ENCODE peak calls at places on chromosomes 16 and 17, in four cellular contexts. K is GM12878, M is K562, P is HepG2. Y is an unnamed sample.

GRCh38 chr16:87791295-87792204 is 25.8 kb upstream of the KLHDC4 start:
- DNase-seq in K (no peak), M (no peak), P (no peak), Y (no peak)

GRCh38 chr17:48121921-48122650 is 14.5 kb downstream of the SNX11 start:
- DNase-seq in K (no peak), M (no peak), P (no peak), Y (no peak)

GRCh38 chr16:75424096-75424762 is 9.1 kb downstream of the CFDP1 start:
- DNase-seq in K (no peak), M (no peak), P (peak), Y (no peak)

GRCh38 chr16:89586853-89587252 is 11.3 kb downstream of the CPNE7 start:
- DNase-seq in K (no peak), M (peak), P (no peak), Y (no peak)

GRCh38 chr17:57455063-57455914 is 199.0 kb downstream of the MSI2 start:
- DNase-seq in K (peak), M (no peak), P (no peak), Y (no peak)

GRCh38 chr17:47280072-47280811 is 26.6 kb downstream of the ITGB3 start:
- DNase-seq in K (no peak), M (no peak), P (no peak), Y (no peak)

GRCh38 chr17:11885051-11885450 is 112.2 kb downstream of the ZNF18 start:
- DNase-seq in K (no peak), M (no peak), P (no peak), Y (no peak)

GRCh38 chr17:79020631-79021301 is 3.2 kb upstream of the C1QTNF1 start:
- DNase-seq in K (no peak), M (no peak), P (no peak), Y (no peak)

GRCh38 chr17:40458851-40459482 is 15.7 kb downstream of the IGFBP4 start:
- DNase-seq in K (no peak), M (no peak), P (no peak), Y (no peak)

GRCh38 chr17:7034955-7035590 is 742 bp upstream of the SLC16A13 start:
- DNase-seq in K (no peak), M (no peak), P (no peak), Y (no peak)

GRCh38 chr17:80969030-80969673 is 22.5 kb upstream of the CHMP6 start:
- DNase-seq in K (no peak), M (peak), P (no peak), Y (no peak)

GRCh38 chr17:4499431-4500187 is 928 bp downstream of the SPNS2 start:
- DNase-seq in K (no peak), M (peak), P (no peak), Y (peak)

GRCh38 chr16:22014271-22014873 is 6.5 kb downstream of the MOSMO start:
- DNase-seq in K (no peak), M (no peak), P (no peak), Y (no peak)

GRCh38 chr16:17803625-17804410 is 333.1 kb upstream of the XYLT1 start:
- DNase-seq in K (no peak), M (no peak), P (no peak), Y (no peak)

GRCh38 chr16:5006348-5007193 is 27.2 kb downstream of the NAGPA start:
- DNase-seq in K (no peak), M (no peak), P (no peak), Y (no peak)

GRCh38 chr16:183005-183404 is 2.7 kb downstream of the HBQ1 start:
- DNase-seq in K (no peak), M (no peak), P (no peak), Y (no peak)

GRCh38 chr16:88444826-88445582 is 8.1 kb upstream of the ZFPM1 start:
- DNase-seq in K (no peak), M (no peak), P (no peak), Y (no peak)

GRCh38 chr16:19513377-19514053 is 8.4 kb downstream of the GDE1 start:
- DNase-seq in K (no peak), M (no peak), P (no peak), Y (no peak)

GRCh38 chr17:16484445-16485169 is 7.4 kb downstream of the LRRC75A start:
- DNase-seq in K (no peak), M (no peak), P (no peak), Y (peak)

GRCh38 chr17:72373910-72374741 is 253.3 kb downstream of the SOX9 start:
- DNase-seq in K (no peak), M (no peak), P (no peak), Y (no peak)

GRCh38 chr16:13307861-13308260 is 406.5 kb downstream of the SHISA9 start:
- DNase-seq in K (no peak), M (no peak), P (no peak), Y (no peak)

GRCh38 chr17:386145-386876 is 33.7 kb upstream of the RPH3AL start:
- DNase-seq in K (no peak), M (peak), P (peak), Y (peak)

GRCh38 chr16:71540-72341 is 690 bp downstream of the RHBDF1 start:
- DNase-seq in K (no peak), M (peak), P (peak), Y (peak)

GRCh38 chr16:84059946-84060901 is 17.6 kb upstream of the SLC38A8 start:
- DNase-seq in K (no peak), M (no peak), P (no peak), Y (no peak)

GRCh38 chr16:31301708-31302400 is 42.1 kb downstream of the ITGAM start:
- DNase-seq in K (no peak), M (peak), P (no peak), Y (peak)

GRCh38 chr16:7086842-7087616 is 245.6 kb upstream of the RBFOX1 start:
- DNase-seq in K (no peak), M (no peak), P (peak), Y (peak)

GRCh38 chr17:82212331-82213250 is at the start of gene CCDC57:
- DNase-seq in K (no peak), M (peak), P (peak), Y (peak)
- TF ChIP-seq JUNB in K (no peak), M (no peak), P (no peak), Y (no peak)

GRCh38 chr17:10058924-10059683 is 139.3 kb downstream of the GAS7 start:
- DNase-seq in K (peak), M (no peak), P (no peak), Y (no peak)
- H3K4me2 ChIP-seq in K (peak), M (no peak), P (no peak), Y (no peak)

GRCh38 chr17:2093349-2093748 is 38.4 kb downstream of the HIC1 start:
- DNase-seq in K (no peak), M (no peak), P (no peak), Y (no peak)

GRCh38 chr17:2092253-2092652 is 37.4 kb downstream of the HIC1 start:
- DNase-seq in K (no peak), M (no peak), P (no peak), Y (peak)

GRCh38 chr17:2090210-2090641 is 35.3 kb downstream of the HIC1 start:
- DNase-seq in K (no peak), M (no peak), P (no peak), Y (no peak)

GRCh38 chr17:2089021-2089422 is 34.1 kb downstream of the HIC1 start:
- DNase-seq in K (no peak), M (peak), P (no peak), Y (no peak)

DNA sequence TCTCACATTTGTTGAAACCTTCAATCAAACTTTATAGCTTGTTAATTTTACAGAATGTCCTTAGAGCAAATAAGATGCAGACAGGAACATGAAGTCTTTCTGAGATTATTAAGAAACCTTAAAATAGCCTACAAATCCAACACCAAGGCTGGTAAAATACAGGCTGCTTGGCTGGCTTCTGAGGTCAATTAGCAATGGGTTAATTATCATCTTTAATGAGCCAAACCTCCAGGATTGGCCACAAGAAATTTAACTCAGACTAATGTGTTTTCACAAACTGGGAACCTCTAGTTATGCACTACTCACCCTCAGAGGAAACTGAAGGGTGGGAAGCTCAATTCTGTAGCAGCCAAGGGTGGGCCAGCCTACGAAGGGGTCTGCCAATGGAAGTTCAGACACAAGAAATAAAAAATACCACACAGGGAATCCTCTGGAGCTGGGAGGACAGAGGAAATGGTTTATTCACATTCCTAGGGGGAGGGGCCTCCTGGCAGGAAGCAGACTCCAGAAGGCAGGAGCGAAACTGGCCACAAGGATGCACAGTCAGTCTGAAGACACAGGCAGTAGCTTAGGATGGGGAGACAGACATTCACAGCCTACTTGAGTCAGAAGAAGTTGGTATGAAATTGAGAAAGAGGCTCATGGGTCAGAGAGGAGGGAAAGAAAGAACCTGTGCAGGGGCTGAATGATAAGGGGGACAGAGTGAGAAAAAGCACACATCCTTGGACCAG is 36.1 kb downstream of the HIC1 start:
- DNase-seq in K (no peak), M (peak), P (no peak), Y (peak)
- TF ChIP-seq POLR2AphosphoS5 in K (no peak), M (no peak), P (no peak), Y (no peak)

DNA sequence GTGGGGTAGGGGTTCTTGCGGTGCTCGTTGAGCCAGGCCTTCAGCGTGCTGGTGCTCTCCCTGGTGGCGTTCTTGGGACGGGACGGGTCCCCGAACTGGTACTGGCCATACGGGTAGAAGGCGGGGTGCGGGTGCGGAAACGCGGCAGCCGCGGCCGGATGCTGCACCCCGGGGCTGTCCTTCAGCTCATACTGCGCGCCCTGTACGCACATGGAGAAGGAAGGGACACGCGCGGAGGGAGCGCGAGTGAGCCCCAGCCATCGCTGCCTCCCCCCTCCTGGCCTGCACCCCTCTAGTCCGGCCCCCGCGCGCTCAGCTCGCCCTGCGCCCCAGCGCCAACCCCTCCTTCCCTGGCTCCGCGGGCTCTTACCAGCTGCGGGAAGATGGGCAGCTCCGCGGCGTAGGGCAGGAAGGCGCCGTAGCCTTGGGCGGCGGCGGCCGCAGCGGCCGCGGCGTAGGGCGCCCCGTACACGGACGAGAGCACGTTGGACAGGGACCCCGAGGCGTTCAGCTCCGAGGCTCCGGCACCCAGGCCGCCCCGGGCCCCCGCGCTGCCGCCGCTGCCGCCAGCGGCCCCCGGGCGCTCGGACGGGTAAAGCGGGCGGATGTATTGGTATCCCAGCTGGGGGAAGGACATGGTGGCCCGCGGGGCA is 1.0 kb downstream of the IRX3 start:
- DNase-seq in K (no peak), M (no peak), P (peak), Y (peak)
- TF ChIP-seq JUNB in K (no peak), M (no peak), P (no peak), Y (no peak)

DNA sequence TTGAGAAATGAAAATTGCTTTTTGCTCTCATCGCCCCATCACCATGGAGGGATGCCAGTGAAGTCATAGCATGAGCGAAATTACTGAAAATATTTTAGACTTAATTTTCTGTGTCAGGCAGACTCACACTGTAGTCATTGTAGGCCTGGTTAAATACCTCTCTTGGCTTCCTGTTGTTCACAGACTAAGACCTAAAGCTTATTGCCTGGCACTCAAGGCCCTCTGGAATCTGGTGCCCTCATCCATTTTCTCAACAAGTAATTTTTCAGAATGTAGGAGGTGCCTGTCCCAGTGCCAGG is 490.3 kb upstream of the CDH5 start:
- DNase-seq in K (no peak), M (no peak), P (no peak), Y (no peak)
- H3K4me2 ChIP-seq in K (no peak), M (no peak), P (no peak), Y (no peak)

DNA sequence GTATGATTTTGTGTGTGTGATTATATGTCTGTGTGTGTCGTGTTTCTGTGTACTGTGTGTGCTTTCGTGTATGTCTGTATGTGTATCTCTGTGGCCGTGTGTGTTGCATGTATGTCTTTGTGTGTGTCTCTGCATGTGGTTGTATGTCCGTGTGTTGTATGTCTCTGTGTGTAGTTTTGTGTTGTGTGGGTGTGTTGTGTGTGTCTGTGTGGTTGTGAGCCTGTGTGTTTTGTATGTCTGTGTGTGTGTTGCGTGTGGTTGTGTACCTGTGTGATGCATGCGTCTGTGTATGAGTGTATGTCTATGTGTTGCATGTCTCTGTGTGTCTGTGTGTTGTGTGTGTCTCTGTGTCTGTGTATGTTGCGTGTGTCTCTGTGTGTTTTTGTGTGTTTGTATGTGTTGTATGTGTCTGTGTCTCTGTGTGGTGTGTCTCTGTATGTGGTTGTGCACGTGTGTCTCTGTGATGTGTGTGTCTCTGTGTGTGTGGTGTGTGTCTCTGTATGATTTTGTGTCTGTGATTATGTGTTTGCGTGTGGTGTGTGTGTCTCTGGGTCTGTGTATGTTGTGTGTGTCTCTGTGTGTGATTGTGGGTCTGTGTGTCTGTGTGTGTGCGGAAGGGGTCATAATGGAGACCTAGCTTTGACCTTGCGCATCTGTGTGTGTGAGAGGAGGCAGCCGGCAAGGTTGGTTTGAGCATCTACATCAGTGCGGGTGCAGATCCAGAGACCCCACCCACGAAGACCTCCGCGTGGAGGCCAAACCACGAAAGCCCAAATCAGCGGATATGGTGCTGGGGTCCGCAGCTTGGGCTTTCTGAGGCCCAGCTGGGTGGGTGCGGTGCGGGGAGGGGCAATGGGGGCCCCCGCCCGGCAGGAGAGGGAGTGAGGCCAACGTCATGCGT is 212.6 kb upstream of the GSE1 start:
- DNase-seq in K (no peak), M (no peak), P (no peak), Y (no peak)
- TF ChIP-seq POLR2AphosphoS5 in K (no peak), M (no peak), P (no peak), Y (no peak)

GRCh38 chr17:75246404-75246803 is 15.0 kb downstream of the GGA3 start:
- DNase-seq in K (no peak), M (no peak), P (no peak), Y (no peak)
- TF ChIP-seq JUNB in K (no peak), M (no peak), P (no peak), Y (no peak)

GRCh38 chr16:68358951-68359350 is 48.1 kb downstream of the PRMT7 start:
- DNase-seq in K (no peak), M (no peak), P (no peak), Y (no peak)

GRCh38 chr16:68356919-68357286 is 46.1 kb downstream of the PRMT7 start:
- DNase-seq in K (no peak), M (no peak), P (no peak), Y (no peak)

GRCh38 chr16:68357923-68358322 is 47.1 kb downstream of the PRMT7 start:
- DNase-seq in K (no peak), M (no peak), P (no peak), Y (no peak)

GRCh38 chr16:68356249-68356918 is 45.6 kb downstream of the PRMT7 start:
- DNase-seq in K (peak), M (no peak), P (no peak), Y (no peak)

DNA sequence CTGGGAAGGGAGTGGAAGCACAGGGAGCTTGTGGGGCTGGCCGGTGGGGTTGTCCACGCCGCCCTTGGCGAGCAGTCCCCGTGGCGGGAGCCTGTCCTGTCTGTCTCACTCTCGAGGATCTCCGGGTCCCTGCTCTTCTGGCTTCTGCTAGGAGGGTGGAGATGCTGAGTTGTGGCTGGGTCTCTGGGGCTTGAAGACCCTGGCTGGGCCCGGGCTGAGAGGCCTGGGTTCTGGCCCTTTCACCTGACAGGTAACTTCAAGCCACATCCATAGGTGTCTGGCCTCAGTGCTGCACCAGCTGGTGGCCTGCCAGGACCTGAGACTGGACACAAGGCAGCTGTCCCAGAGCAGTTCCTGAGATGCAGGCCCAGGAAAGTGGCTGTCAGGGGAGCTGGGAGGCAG is 46.7 kb downstream of the PRMT7 start:
- DNase-seq in K (no peak), M (no peak), P (no peak), Y (no peak)
- H3K4me2 ChIP-seq in K (no peak), M (no peak), P (no peak), Y (no peak)

GRCh38 chr17:43356999-43357398 is 41.8 kb upstream of the ARL4D start:
- DNase-seq in K (no peak), M (no peak), P (no peak), Y (no peak)
- TF ChIP-seq POLR2AphosphoS5 in K (no peak), M (no peak), P (no peak), Y (no peak)

GRCh38 chr16:3608069-3608468 is 3.3 kb downstream of the SLX4 start:
- DNase-seq in K (no peak), M (no peak), P (no peak), Y (no peak)
- TF ChIP-seq JUNB in K (peak), M (no peak), P (no peak), Y (no peak)

Y was measured in GM23338.